ENCODE peak calls at places on chromosomes 3 and 15, in nine cellular contexts. L, I, F, S, R, W, Z, A and J are unnamed samples.

GRCh38 chr3:111972891-111973290 is 5.9 kb upstream of the ABHD10 start:
- DNase-seq in L (no peak), I (no peak), F (no peak), S (no peak), R (no peak), W (no peak), Z (no peak), A (no peak), J (no peak)

GRCh38 chr15:57118013-57118799 is 199.8 kb downstream of the TCF12 start:
- DNase-seq in L (no peak), I (no peak), F (no peak), S (no peak), R (no peak), W (no peak), Z (no peak), A (no peak), J (no peak)

GRCh38 chr3:183291511-183292031 is 38.5 kb downstream of the B3GNT5 start:
- DNase-seq in L (no peak), I (no peak), F (no peak), S (no peak), R (no peak), W (no peak), Z (no peak), A (no peak), J (no peak)

GRCh38 chr15:35719964-35720507 is 174.1 kb upstream of the DPH6 start:
- DNase-seq in L (no peak), I (no peak), F (no peak), S (no peak), R (no peak), W (no peak), Z (no peak), A (no peak), J (no peak)

GRCh38 chr3:193903976-193904375 is 232.0 kb upstream of the HES1 start:
- DNase-seq in L (no peak), I (no peak), F (no peak), S (no peak), R (no peak), W (no peak), Z (no peak), A (no peak), J (no peak)

GRCh38 chr3:183548262-183548769 is 7.2 kb downstream of the KLHL6 start:
- DNase-seq in L (peak; percentile 16), I (no peak), F (no peak), S (no peak), R (no peak), W (no peak), Z (peak; percentile 7), A (peak; percentile 89), J (no peak)

GRCh38 chr15:52217186-52217585 is 26.0 kb upstream of the GNB5 start:
- DNase-seq in L (peak; percentile 58), I (no peak), F (peak; percentile 51), S (no peak), R (no peak), W (no peak), Z (no peak), A (peak; percentile 85), J (no peak)

GRCh38 chr3:19898725-19899124 is 35.3 kb downstream of the EFHB start:
- DNase-seq in L (no peak), I (no peak), F (no peak), S (no peak), R (no peak), W (no peak), Z (no peak), A (no peak), J (no peak)

GRCh38 chr3:197841789-197842188 is 50.7 kb downstream of the LRCH3 start:
- DNase-seq in L (no peak), I (no peak), F (no peak), S (no peak), R (no peak), W (no peak), Z (no peak), A (no peak), J (no peak)

GRCh38 chr15:36358094-36358961 is 221.1 kb upstream of the CDIN1 start:
- DNase-seq in L (no peak), I (no peak), F (no peak), S (no peak), R (no peak), W (no peak), Z (peak; percentile 54), A (no peak), J (no peak)

DNA sequence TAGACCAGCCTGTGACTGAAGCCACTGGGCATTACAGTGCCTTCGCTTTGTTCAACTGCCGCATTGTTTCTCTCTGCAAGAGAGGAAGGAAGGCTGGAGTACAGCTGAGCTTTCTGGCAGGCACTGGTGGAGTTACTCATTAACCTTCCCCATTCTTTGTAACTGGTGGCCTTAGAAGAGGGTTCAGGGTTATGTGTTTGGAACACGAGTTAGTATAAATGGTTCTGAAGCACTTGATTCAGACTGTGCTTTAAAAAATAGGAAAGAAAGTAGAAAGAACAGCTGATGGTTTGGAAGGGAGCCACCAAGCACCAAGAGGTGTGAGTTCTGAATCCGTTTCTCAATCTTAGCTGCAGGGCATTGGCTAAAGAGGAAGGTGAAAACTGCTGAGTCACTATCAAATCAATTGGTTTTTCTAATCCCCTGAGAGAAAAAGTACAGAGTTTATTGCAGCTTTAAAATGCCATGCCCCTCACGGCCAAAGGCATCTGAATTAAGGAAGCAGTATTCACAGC is 3.7 kb downstream of the HGD start:
- DNase-seq in L (peak; percentile 88), I (no peak), F (peak; percentile 75), S (no peak), R (no peak), W (no peak), Z (peak; percentile 45), A (peak; percentile 54), J (peak; percentile 63)
- H3K27ac ChIP-seq in L (peak overlapping the region; percentile 90), I (no peak overlapping the region), F (peak overlapping the region; percentile 89), S (no peak overlapping the region), R (peak overlapping the region; percentile 63), W (peak overlapping the region; percentile 71), Z (peak overlapping the region; percentile 73), A (peak overlapping the region; percentile 81), J (no peak overlapping the region)

GRCh38 chr3:156678216-156678615 is 3.8 kb downstream of the TIPARP start:
- DNase-seq in L (no peak), I (no peak), F (no peak), S (no peak), R (no peak), W (no peak), Z (no peak), A (no peak), J (no peak)
- H3K4me3 ChIP-seq in L (no peak overlapping the region), I (no peak overlapping the region), F (no peak overlapping the region), S (no peak overlapping the region), R (no peak overlapping the region), W (no peak overlapping the region), Z (no peak overlapping the region), A (peak overlapping the region; percentile 92), J (no peak overlapping the region)

GRCh38 chr3:39249453-39250115 is 30.3 kb downstream of the CX3CR1 start:
- DNase-seq in L (no peak), I (peak; percentile 44), F (no peak), S (no peak), R (no peak), W (no peak), Z (no peak), A (no peak), J (no peak)
- H3K27ac ChIP-seq in L (no peak overlapping the region), I (no peak overlapping the region), F (no peak overlapping the region), S (no peak overlapping the region), R (no peak overlapping the region), W (peak overlapping the region; percentile 28), Z (no peak overlapping the region), A (no peak overlapping the region), J (no peak overlapping the region)

GRCh38 chr3:116444099-116444700 is 1.1 kb downstream of the LSAMP start:
- DNase-seq in L (no peak), I (no peak), F (no peak), S (no peak), R (no peak), W (no peak), Z (no peak), A (no peak), J (no peak)

GRCh38 chr3:116443096-116443793 is 2.0 kb downstream of the LSAMP start:
- DNase-seq in L (no peak), I (no peak), F (no peak), S (no peak), R (no peak), W (no peak), Z (no peak), A (peak; percentile 38), J (no peak)

GRCh38 chr3:116441652-116442051 is 3.6 kb downstream of the LSAMP start:
- DNase-seq in L (no peak), I (no peak), F (no peak), S (no peak), R (no peak), W (no peak), Z (no peak), A (no peak), J (no peak)

GRCh38 chr3:116440196-116440595 is 5.1 kb downstream of the LSAMP start:
- DNase-seq in L (no peak), I (no peak), F (no peak), S (no peak), R (no peak), W (no peak), Z (peak; percentile 39), A (no peak), J (no peak)

GRCh38 chr3:116442331-116443021 is 2.8 kb downstream of the LSAMP start:
- DNase-seq in L (no peak), I (no peak), F (no peak), S (no peak), R (no peak), W (no peak), Z (no peak), A (no peak), J (no peak)
- H3K4me3 ChIP-seq in L (no peak overlapping the region), I (no peak overlapping the region), F (no peak overlapping the region), S (no peak overlapping the region), R (no peak overlapping the region), W (peak overlapping the region; percentile 66), Z (no peak overlapping the region), A (peak overlapping the region; percentile 80), J (no peak overlapping the region)

DNA sequence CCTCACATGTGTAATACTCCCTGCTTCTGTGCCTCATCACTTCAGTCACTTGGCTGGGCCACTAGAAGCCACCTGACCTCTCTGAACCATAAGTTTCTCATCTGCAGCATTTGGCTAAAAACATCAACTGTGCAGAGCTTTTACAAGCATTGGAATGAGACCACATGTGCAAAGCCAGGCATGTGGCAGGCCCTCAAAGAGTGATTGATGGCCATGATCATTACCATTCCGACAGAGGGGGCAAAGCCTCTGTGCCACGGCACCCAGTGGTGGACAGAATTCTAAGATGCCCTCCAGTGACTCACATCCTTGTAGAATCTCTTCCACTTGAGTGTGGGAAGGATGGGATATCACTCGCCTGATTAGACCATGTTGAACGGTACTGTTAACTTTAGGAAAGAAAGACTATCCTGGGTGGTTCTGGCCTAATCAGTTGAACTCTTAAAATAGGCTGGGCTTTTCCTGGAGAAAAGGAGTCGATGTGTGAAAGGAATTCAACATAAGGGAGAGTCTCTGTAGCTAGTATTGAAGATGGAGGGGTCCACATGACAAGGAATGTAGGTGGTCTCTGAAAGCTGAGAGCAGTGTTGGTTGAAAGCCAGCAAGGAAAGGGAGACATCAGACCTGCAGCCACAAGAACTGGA is 13.5 kb downstream of the CDCP1 start:
- DNase-seq in L (no peak), I (no peak), F (no peak), S (no peak), R (no peak), W (no peak), Z (no peak), A (no peak), J (no peak)
- H3K27ac ChIP-seq in L (no peak overlapping the region), I (peak overlapping the region; percentile 68), F (no peak overlapping the region), S (no peak overlapping the region), R (no peak overlapping the region), W (no peak overlapping the region), Z (no peak overlapping the region), A (no peak overlapping the region), J (no peak overlapping the region)